ENCODE peak calls at places on chromosomes 12 and 14, in five cellular contexts. One of them, this sample, is unnamed. For H3K4me1 and H3K9me3, the result is how much of the 10 kb centered on the place peaks cover.

GRCh38 chr14:86038401-86038985 is 508.5 kb downstream of the FLRT2 start:
- DNase-seq in kidney: no peak
- DNase-seq in CD8-positive, alpha-beta T cell: peak
- DNase-seq in vagina: no peak
- DNase-seq in OCI-LY7: peak
- DNase-seq in this sample: no peak

GRCh38 chr12:85076688-85077430 is 40.7 kb downstream of the LRRIQ1 start:
- DNase-seq in kidney: no peak
- DNase-seq in CD8-positive, alpha-beta T cell: no peak
- DNase-seq in vagina: no peak
- DNase-seq in OCI-LY7: peak
- DNase-seq in this sample: no peak

GRCh38 chr12:6069452-6070093 is 54.9 kb downstream of the VWF start:
- DNase-seq in kidney: no peak
- DNase-seq in CD8-positive, alpha-beta T cell: no peak
- DNase-seq in vagina: no peak
- DNase-seq in OCI-LY7: no peak
- DNase-seq in this sample: peak

GRCh38 chr12:2082321-2082720 is 29.5 kb downstream of the CACNA1C start:
- DNase-seq in kidney: no peak
- DNase-seq in CD8-positive, alpha-beta T cell: no peak
- DNase-seq in vagina: no peak
- DNase-seq in OCI-LY7: no peak
- DNase-seq in this sample: no peak

GRCh38 chr12:58368001-58368400 is 426.6 kb downstream of the ATP23 start:
- DNase-seq in kidney: no peak
- DNase-seq in CD8-positive, alpha-beta T cell: no peak
- DNase-seq in vagina: no peak
- DNase-seq in OCI-LY7: no peak
- DNase-seq in this sample: no peak

GRCh38 chr12:66539451-66539850 is 139.4 kb downstream of the GRIP1 start:
- DNase-seq in kidney: no peak
- DNase-seq in CD8-positive, alpha-beta T cell: no peak
- DNase-seq in vagina: no peak
- DNase-seq in OCI-LY7: no peak
- DNase-seq in this sample: no peak

GRCh38 chr12:54222609-54223008 is 33.8 kb upstream of the SMUG1 start:
- DNase-seq in kidney: no peak
- DNase-seq in CD8-positive, alpha-beta T cell: no peak
- DNase-seq in vagina: no peak
- DNase-seq in OCI-LY7: no peak
- DNase-seq in this sample: no peak

GRCh38 chr12:115108129-115109100 is 424.4 kb upstream of the TBX3 start:
- DNase-seq in kidney: no peak
- DNase-seq in CD8-positive, alpha-beta T cell: no peak
- DNase-seq in vagina: no peak
- DNase-seq in OCI-LY7: no peak
- DNase-seq in this sample: no peak

GRCh38 chr12:21542412-21542811 is 16.3 kb downstream of the SPX start:
- DNase-seq in kidney: no peak
- DNase-seq in CD8-positive, alpha-beta T cell: no peak
- DNase-seq in vagina: no peak
- DNase-seq in OCI-LY7: no peak
- DNase-seq in this sample: no peak

GRCh38 chr14:96906434-96906833 is 109.3 kb downstream of the VRK1 start:
- DNase-seq in kidney: no peak
- DNase-seq in CD8-positive, alpha-beta T cell: no peak
- DNase-seq in vagina: no peak
- DNase-seq in OCI-LY7: no peak
- DNase-seq in this sample: no peak

DNA sequence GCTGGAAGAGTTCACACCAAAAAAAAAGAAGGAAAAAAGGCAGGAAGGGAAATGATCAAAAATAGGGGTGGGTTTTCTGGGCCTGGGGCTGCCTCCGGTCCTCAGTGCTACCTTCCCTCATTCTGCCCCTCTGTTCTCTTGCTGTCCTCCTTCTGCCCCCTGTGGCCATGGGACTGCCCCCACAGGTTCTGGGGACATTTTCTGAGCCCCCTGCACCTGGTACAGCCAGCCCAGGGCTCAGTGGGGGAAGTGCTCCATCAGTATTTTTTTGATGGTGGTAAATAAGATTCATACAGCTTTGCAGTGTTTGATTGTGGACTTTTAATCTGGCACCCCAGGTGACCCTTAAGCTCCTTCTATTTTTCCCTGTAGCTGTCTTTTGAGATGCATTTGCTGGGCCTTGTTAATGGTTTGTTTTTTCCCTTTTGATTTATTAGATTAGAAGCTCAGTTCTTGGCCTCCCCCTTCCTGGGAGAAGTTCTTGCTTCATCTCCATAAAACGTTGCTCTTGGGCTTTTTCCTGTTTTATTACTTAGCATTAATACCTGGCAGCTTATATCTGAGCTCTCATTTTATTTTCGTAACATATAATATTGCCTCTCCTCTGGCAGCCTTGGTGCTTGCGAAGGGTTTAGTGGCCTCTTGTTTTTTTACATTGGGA is 43.0 kb downstream of the CHST11 start:
- DNase-seq in kidney: no peak
- DNase-seq in CD8-positive, alpha-beta T cell: no peak
- DNase-seq in vagina: no peak
- DNase-seq in OCI-LY7: no peak
- DNase-seq in this sample: no peak
- H3K4me1 ChIP-seq in kidney: under half
- H3K4me1 ChIP-seq in CD8-positive, alpha-beta T cell: half or more
- H3K4me1 ChIP-seq in vagina: under half
- H3K4me1 ChIP-seq in OCI-LY7: half or more
- H3K4me1 ChIP-seq in this sample: half or more

GRCh38 chr12:38201461-38202276 is 114.9 kb upstream of the ALG10B start:
- DNase-seq in kidney: peak
- DNase-seq in CD8-positive, alpha-beta T cell: no peak
- DNase-seq in vagina: no peak
- DNase-seq in OCI-LY7: no peak
- DNase-seq in this sample: no peak
- H3K9me3 ChIP-seq in kidney: under half
- H3K9me3 ChIP-seq in CD8-positive, alpha-beta T cell: under half
- H3K9me3 ChIP-seq in vagina: under half
- H3K9me3 ChIP-seq in OCI-LY7: under half
- H3K9me3 ChIP-seq in this sample: under half

GRCh38 chr14:56809262-56810215 is 740 bp downstream of the OTX2 start:
- DNase-seq in kidney: no peak
- DNase-seq in CD8-positive, alpha-beta T cell: no peak
- DNase-seq in vagina: no peak
- DNase-seq in OCI-LY7: no peak
- DNase-seq in this sample: no peak
- H3K4me3 ChIP-seq in kidney: no peak
- H3K4me3 ChIP-seq in CD8-positive, alpha-beta T cell: no peak
- H3K4me3 ChIP-seq in vagina: peak
- H3K4me3 ChIP-seq in OCI-LY7: no peak
- H3K4me3 ChIP-seq in this sample: no peak

DNA sequence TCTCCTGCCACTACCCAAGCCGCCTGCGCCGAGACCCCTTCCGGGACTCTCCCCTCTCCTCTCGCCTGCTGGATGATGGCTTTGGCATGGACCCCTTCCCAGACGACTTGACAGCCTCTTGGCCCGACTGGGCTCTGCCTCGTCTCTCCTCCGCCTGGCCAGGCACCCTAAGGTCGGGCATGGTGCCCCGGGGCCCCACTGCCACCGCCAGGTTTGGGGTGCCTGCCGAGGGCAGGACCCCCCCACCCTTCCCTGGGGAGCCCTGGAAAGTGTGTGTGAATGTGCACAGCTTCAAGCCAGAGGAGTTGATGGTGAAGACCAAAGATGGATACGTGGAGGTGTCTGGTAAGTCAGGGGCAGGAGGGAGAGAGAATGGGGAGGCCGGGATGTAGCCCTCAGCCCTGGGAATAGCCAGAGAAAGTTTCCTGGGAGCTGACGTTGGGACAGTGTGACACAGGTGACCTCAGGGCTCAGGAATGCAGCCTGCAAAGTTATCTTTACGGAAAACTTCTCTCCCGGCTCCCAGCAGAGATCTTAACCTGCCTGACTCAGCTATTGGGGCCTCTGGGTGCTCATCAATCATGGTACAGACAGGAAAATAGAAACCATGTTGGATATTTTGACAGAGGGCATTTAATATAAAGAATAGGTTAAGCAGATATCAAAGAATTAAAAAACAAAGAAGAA is 747 bp downstream of the HSPB8 start:
- DNase-seq in kidney: no peak
- DNase-seq in CD8-positive, alpha-beta T cell: no peak
- DNase-seq in vagina: no peak
- DNase-seq in OCI-LY7: no peak
- DNase-seq in this sample: no peak
- H3K4me1 ChIP-seq in kidney: under half
- H3K4me1 ChIP-seq in CD8-positive, alpha-beta T cell: under half
- H3K4me1 ChIP-seq in vagina: half or more
- H3K4me1 ChIP-seq in OCI-LY7: under half
- H3K4me1 ChIP-seq in this sample: under half

GRCh38 chr12:34287986-34288962 is 266.0 kb downstream of the ALG10 start:
- DNase-seq in kidney: peak
- DNase-seq in CD8-positive, alpha-beta T cell: no peak
- DNase-seq in vagina: no peak
- DNase-seq in OCI-LY7: no peak
- DNase-seq in this sample: no peak
- H3K9me3 ChIP-seq in kidney: under half
- H3K9me3 ChIP-seq in CD8-positive, alpha-beta T cell: under half
- H3K9me3 ChIP-seq in vagina: under half
- H3K9me3 ChIP-seq in OCI-LY7: under half
- H3K9me3 ChIP-seq in this sample: under half

GRCh38 chr14:24366375-24366663 is 1.7 kb upstream of the NFATC4 start:
- DNase-seq in kidney: no peak
- DNase-seq in CD8-positive, alpha-beta T cell: no peak
- DNase-seq in vagina: no peak
- DNase-seq in OCI-LY7: no peak
- DNase-seq in this sample: no peak
- H3K4me3 ChIP-seq in kidney: peak
- H3K4me3 ChIP-seq in CD8-positive, alpha-beta T cell: peak
- H3K4me3 ChIP-seq in vagina: peak
- H3K4me3 ChIP-seq in OCI-LY7: peak
- H3K4me3 ChIP-seq in this sample: no peak

DNA sequence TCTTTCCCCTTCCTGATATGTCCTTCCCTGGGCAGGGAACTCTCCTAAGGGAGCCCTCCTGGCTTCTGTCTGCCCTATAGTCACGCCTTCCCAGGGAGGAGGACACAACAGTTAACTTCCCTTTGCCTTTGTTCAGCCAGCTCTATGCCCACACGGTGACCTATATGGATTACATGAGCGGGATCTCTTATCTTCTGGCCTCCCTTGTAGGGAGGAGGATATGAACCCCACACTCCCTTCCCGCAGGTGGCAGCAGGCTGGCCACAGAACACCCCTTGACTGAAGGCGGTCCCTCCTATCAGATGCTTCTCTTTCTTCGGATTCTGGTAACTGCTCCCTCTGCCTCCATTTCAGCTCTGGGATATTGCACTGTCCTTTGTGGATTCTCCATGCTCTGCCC is 135.6 kb upstream of the MAX start:
- DNase-seq in kidney: no peak
- DNase-seq in CD8-positive, alpha-beta T cell: no peak
- DNase-seq in vagina: no peak
- DNase-seq in OCI-LY7: no peak
- DNase-seq in this sample: no peak
- H3K4me1 ChIP-seq in kidney: under half
- H3K4me1 ChIP-seq in CD8-positive, alpha-beta T cell: under half
- H3K4me1 ChIP-seq in vagina: under half
- H3K4me1 ChIP-seq in OCI-LY7: under half
- H3K4me1 ChIP-seq in this sample: under half

GRCh38 chr12:30278401-30278800 is 417.3 kb downstream of the IPO8 start:
- DNase-seq in kidney: no peak
- DNase-seq in CD8-positive, alpha-beta T cell: no peak
- DNase-seq in vagina: no peak
- DNase-seq in OCI-LY7: no peak
- DNase-seq in this sample: no peak
- H3K9me3 ChIP-seq in kidney: under half
- H3K9me3 ChIP-seq in CD8-positive, alpha-beta T cell: under half
- H3K9me3 ChIP-seq in vagina: under half
- H3K9me3 ChIP-seq in OCI-LY7: under half
- H3K9me3 ChIP-seq in this sample: under half

GRCh38 chr12:122754790-122755189 is 2.2 kb downstream of the DENR start:
- DNase-seq in kidney: no peak
- DNase-seq in CD8-positive, alpha-beta T cell: no peak
- DNase-seq in vagina: no peak
- DNase-seq in OCI-LY7: no peak
- DNase-seq in this sample: no peak

GRCh38 chr12:122749569-122750332 is 2.9 kb upstream of the DENR start:
- DNase-seq in kidney: peak
- DNase-seq in CD8-positive, alpha-beta T cell: no peak
- DNase-seq in vagina: no peak
- DNase-seq in OCI-LY7: no peak
- DNase-seq in this sample: no peak

GRCh38 chr12:122757568-122757967 is 4.9 kb downstream of the DENR start:
- DNase-seq in kidney: no peak
- DNase-seq in CD8-positive, alpha-beta T cell: no peak
- DNase-seq in vagina: no peak
- DNase-seq in OCI-LY7: no peak
- DNase-seq in this sample: no peak

GRCh38 chr12:122753213-122753571 is 568 bp downstream of the DENR start:
- DNase-seq in kidney: no peak
- DNase-seq in CD8-positive, alpha-beta T cell: no peak
- DNase-seq in vagina: no peak
- DNase-seq in OCI-LY7: peak
- DNase-seq in this sample: no peak

DNA sequence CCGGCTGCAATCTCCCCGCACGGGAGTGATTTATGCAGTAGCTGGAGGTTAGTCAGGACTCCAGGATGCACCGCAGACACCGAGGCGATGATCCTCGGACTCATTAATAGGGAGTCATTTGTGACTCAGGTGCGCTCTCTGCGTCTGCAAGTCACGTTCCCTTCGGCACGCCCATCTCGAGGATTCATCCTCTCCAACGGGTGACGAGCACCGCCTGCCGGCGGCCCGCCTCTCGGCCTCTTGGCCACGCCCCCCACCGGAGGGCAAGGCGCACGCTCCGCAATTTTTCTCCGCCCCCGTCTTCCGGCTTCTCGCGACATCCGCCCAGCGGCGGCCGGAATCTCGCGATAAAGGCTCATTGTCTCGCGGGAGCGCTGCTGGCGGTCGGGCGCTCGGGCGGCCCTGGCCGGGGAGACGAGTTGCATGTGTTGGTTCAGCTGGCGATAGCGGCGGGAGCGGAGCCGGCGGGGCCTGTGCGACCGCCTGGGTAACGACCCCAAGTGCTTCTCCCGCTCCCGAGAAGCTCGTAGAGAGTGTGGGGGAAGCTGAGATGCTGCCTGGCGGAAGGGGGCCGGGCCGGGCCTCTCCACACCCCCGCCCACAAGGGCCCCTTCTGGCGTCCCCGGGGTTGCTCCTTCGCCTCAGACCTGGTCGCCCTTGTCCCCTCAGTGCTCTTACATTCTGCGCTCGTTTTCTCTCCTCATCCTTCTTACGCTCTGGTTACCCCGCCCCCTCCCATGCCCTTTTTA is at the start of gene DENR:
- DNase-seq in kidney: peak
- DNase-seq in CD8-positive, alpha-beta T cell: peak
- DNase-seq in vagina: peak
- DNase-seq in OCI-LY7: peak
- DNase-seq in this sample: peak
- H3K4me3 ChIP-seq in kidney: peak
- H3K4me3 ChIP-seq in CD8-positive, alpha-beta T cell: peak
- H3K4me3 ChIP-seq in vagina: peak
- H3K4me3 ChIP-seq in OCI-LY7: peak
- H3K4me3 ChIP-seq in this sample: peak

This sample was measured in CD4-positive, CD25-positive, alpha-beta regulatory T cell.